ENCODE peak calls at places on chromosomes 2 and 18, in five cellular contexts. W is stimulated activated CD8-positive, alpha-beta memory T cell treated with anti-CD3 and anti-CD28 coated beads, Interleukin-15, amount 100 ng/mL, for 24 hours; Y is activated CD8-positive, alpha-beta memory T cell treated with anti-CD3 and anti-CD28 coated beads, Interleukin-2, amount 50 U/mL, for 48 hours; Q is pulmonary artery endothelial cell; F is cardiac muscle cell. R is an unnamed sample.

GRCh38 chr2:225020157-225020864 is 22.0 kb downstream of the DOCK10 start:
- DNase-seq in W (no peak), Y (no peak), Q (no peak), F (no peak), R (no peak)

GRCh38 chr18:78730564-78731422 is 248.8 kb upstream of the SALL3 start:
- DNase-seq in W (no peak), Y (no peak), Q (no peak), F (no peak), R (no peak)

GRCh38 chr18:79914614-79915160 is 36.8 kb downstream of the SLC66A2 start:
- DNase-seq in W (no peak), Y (peak), Q (no peak), F (no peak), R (no peak)

GRCh38 chr2:163736433-163737168 is 793 bp upstream of the FIGN start:
- DNase-seq in W (no peak), Y (no peak), Q (no peak), F (peak), R (no peak)

GRCh38 chr2:48946444-48947048 is 191.0 kb upstream of the LHCGR start:
- DNase-seq in W (no peak), Y (no peak), Q (no peak), F (peak), R (peak)

GRCh38 chr2:59342166-59342565 is 1101.0 kb upstream of the FANCL start:
- DNase-seq in W (no peak), Y (no peak), Q (no peak), F (no peak), R (no peak)

GRCh38 chr2:205451901-205452300 is 230.4 kb upstream of the NRP2 start:
- DNase-seq in W (no peak), Y (no peak), Q (no peak), F (no peak), R (no peak)

GRCh38 chr2:189188446-189188845 is 8.9 kb upstream of the COL5A2 start:
- DNase-seq in W (no peak), Y (no peak), Q (no peak), F (no peak), R (no peak)

GRCh38 chr2:232528746-232529445 is 2.9 kb downstream of the CHRND start:
- DNase-seq in W (no peak), Y (no peak), Q (no peak), F (no peak), R (no peak)

GRCh38 chr2:129061079-129061785 is 742.6 kb upstream of the HS6ST1 start:
- DNase-seq in W (no peak), Y (no peak), Q (no peak), F (no peak), R (peak)

GRCh38 chr2:31886700-31887099 is 124.1 kb downstream of the MEMO1 start:
- DNase-seq in W (no peak), Y (no peak), Q (no peak), F (peak), R (no peak)

GRCh38 chr2:222146488-222146887 is 152.3 kb downstream of the PAX3 start:
- DNase-seq in W (no peak), Y (no peak), Q (no peak), F (no peak), R (no peak)

GRCh38 chr2:126911111-126911796 is 12.6 kb downstream of the TEX51 start:
- DNase-seq in W (no peak), Y (no peak), Q (no peak), F (no peak), R (no peak)

GRCh38 chr2:172280820-172281454 is 146.4 kb upstream of the ITGA6 start:
- DNase-seq in W (no peak), Y (no peak), Q (no peak), F (no peak), R (no peak)

GRCh38 chr2:240351826-240352426 is 83.5 kb upstream of the GPC1 start:
- DNase-seq in W (no peak), Y (no peak), Q (no peak), F (no peak), R (no peak)

GRCh38 chr2:172196768-172197322 is 94.1 kb upstream of the DLX2 start:
- DNase-seq in W (no peak), Y (no peak), Q (no peak), F (no peak), R (peak)

GRCh38 chr2:23411752-23412431 is 26.9 kb downstream of the KLHL29 start:
- DNase-seq in W (no peak), Y (no peak), Q (no peak), F (no peak), R (peak)

GRCh38 chr2:173216668-173217067 is 138.0 kb upstream of the CDCA7 start:
- DNase-seq in W (no peak), Y (no peak), Q (no peak), F (no peak), R (no peak)

GRCh38 chr2:125870746-125871145 is 785.2 kb upstream of the GYPC start:
- DNase-seq in W (no peak), Y (no peak), Q (no peak), F (no peak), R (no peak)

GRCh38 chr18:60508108-60508507 is 135.5 kb upstream of the MC4R start:
- DNase-seq in W (no peak), Y (no peak), Q (no peak), F (no peak), R (no peak)